ENCODE peak calls at places on chromosome 14, in nine cellular contexts. One of them, this sample, is unnamed.

GRCh38 chr14:22886500-22887259 is 3.7 kb downstream of the REM2 start:
- DNase-seq in A549: peak
- DNase-seq in lung: peak
- DNase-seq in stimulated activated CD8-positive, alpha-beta memory T cell treated with anti-CD3 and anti-CD28 coated beads, Interleukin-15, amount 100 ng/mL, for 24 hours: peak
- DNase-seq in activated CD4-positive, alpha-beta T cell treated with anti-CD3 and anti-CD28 coated beads for 4 hours: peak
- DNase-seq in DMS153: peak
- DNase-seq in astrocyte of the spinal cord: peak
- DNase-seq in Calu3: peak
- DNase-seq in nephron progenitor cell: peak
- DNase-seq in this sample: peak

GRCh38 chr14:37246427-37246829 is 48.7 kb downstream of the MIPOL1 start:
- DNase-seq in A549: peak
- DNase-seq in lung: no peak
- DNase-seq in stimulated activated CD8-positive, alpha-beta memory T cell treated with anti-CD3 and anti-CD28 coated beads, Interleukin-15, amount 100 ng/mL, for 24 hours: no peak
- DNase-seq in activated CD4-positive, alpha-beta T cell treated with anti-CD3 and anti-CD28 coated beads for 4 hours: no peak
- DNase-seq in DMS153: peak
- DNase-seq in astrocyte of the spinal cord: peak
- DNase-seq in Calu3: no peak
- DNase-seq in nephron progenitor cell: no peak
- DNase-seq in this sample: peak

GRCh38 chr14:104112113-104112505 is 26.3 kb upstream of the KIF26A start:
- DNase-seq in A549: no peak
- DNase-seq in lung: no peak
- DNase-seq in stimulated activated CD8-positive, alpha-beta memory T cell treated with anti-CD3 and anti-CD28 coated beads, Interleukin-15, amount 100 ng/mL, for 24 hours: no peak
- DNase-seq in activated CD4-positive, alpha-beta T cell treated with anti-CD3 and anti-CD28 coated beads for 4 hours: no peak
- DNase-seq in DMS153: no peak
- DNase-seq in astrocyte of the spinal cord: no peak
- DNase-seq in Calu3: no peak
- DNase-seq in nephron progenitor cell: no peak
- DNase-seq in this sample: no peak

GRCh38 chr14:100076630-100077029 is 11.4 kb downstream of the EVL start:
- DNase-seq in A549: no peak
- DNase-seq in lung: no peak
- DNase-seq in stimulated activated CD8-positive, alpha-beta memory T cell treated with anti-CD3 and anti-CD28 coated beads, Interleukin-15, amount 100 ng/mL, for 24 hours: no peak
- DNase-seq in activated CD4-positive, alpha-beta T cell treated with anti-CD3 and anti-CD28 coated beads for 4 hours: no peak
- DNase-seq in DMS153: no peak
- DNase-seq in astrocyte of the spinal cord: peak
- DNase-seq in Calu3: no peak
- DNase-seq in nephron progenitor cell: no peak
- DNase-seq in this sample: no peak

GRCh38 chr14:89371600-89371999 is 45.4 kb downstream of the FOXN3 start:
- DNase-seq in A549: no peak
- DNase-seq in lung: no peak
- DNase-seq in stimulated activated CD8-positive, alpha-beta memory T cell treated with anti-CD3 and anti-CD28 coated beads, Interleukin-15, amount 100 ng/mL, for 24 hours: no peak
- DNase-seq in activated CD4-positive, alpha-beta T cell treated with anti-CD3 and anti-CD28 coated beads for 4 hours: no peak
- DNase-seq in DMS153: no peak
- DNase-seq in astrocyte of the spinal cord: no peak
- DNase-seq in Calu3: no peak
- DNase-seq in nephron progenitor cell: no peak
- DNase-seq in this sample: no peak

GRCh38 chr14:60381909-60382308 is 104.0 kb downstream of the C14orf39 start:
- DNase-seq in A549: no peak
- DNase-seq in lung: no peak
- DNase-seq in stimulated activated CD8-positive, alpha-beta memory T cell treated with anti-CD3 and anti-CD28 coated beads, Interleukin-15, amount 100 ng/mL, for 24 hours: no peak
- DNase-seq in activated CD4-positive, alpha-beta T cell treated with anti-CD3 and anti-CD28 coated beads for 4 hours: no peak
- DNase-seq in DMS153: no peak
- DNase-seq in astrocyte of the spinal cord: no peak
- DNase-seq in Calu3: no peak
- DNase-seq in nephron progenitor cell: no peak
- DNase-seq in this sample: no peak

GRCh38 chr14:21136024-21136423 is 19.8 kb downstream of the OR5AU1 start:
- DNase-seq in A549: peak
- DNase-seq in lung: no peak
- DNase-seq in stimulated activated CD8-positive, alpha-beta memory T cell treated with anti-CD3 and anti-CD28 coated beads, Interleukin-15, amount 100 ng/mL, for 24 hours: no peak
- DNase-seq in activated CD4-positive, alpha-beta T cell treated with anti-CD3 and anti-CD28 coated beads for 4 hours: no peak
- DNase-seq in DMS153: peak
- DNase-seq in astrocyte of the spinal cord: peak
- DNase-seq in Calu3: no peak
- DNase-seq in nephron progenitor cell: no peak
- DNase-seq in this sample: peak

GRCh38 chr14:73834258-73834620 is 17.4 kb upstream of the PTGR2 start:
- DNase-seq in A549: no peak
- DNase-seq in lung: no peak
- DNase-seq in stimulated activated CD8-positive, alpha-beta memory T cell treated with anti-CD3 and anti-CD28 coated beads, Interleukin-15, amount 100 ng/mL, for 24 hours: no peak
- DNase-seq in activated CD4-positive, alpha-beta T cell treated with anti-CD3 and anti-CD28 coated beads for 4 hours: no peak
- DNase-seq in DMS153: no peak
- DNase-seq in astrocyte of the spinal cord: no peak
- DNase-seq in Calu3: no peak
- DNase-seq in nephron progenitor cell: no peak
- DNase-seq in this sample: no peak

GRCh38 chr14:34797747-34798583 is 77.2 kb downstream of the BAZ1A start:
- DNase-seq in A549: no peak
- DNase-seq in lung: no peak
- DNase-seq in stimulated activated CD8-positive, alpha-beta memory T cell treated with anti-CD3 and anti-CD28 coated beads, Interleukin-15, amount 100 ng/mL, for 24 hours: no peak
- DNase-seq in activated CD4-positive, alpha-beta T cell treated with anti-CD3 and anti-CD28 coated beads for 4 hours: no peak
- DNase-seq in DMS153: no peak
- DNase-seq in astrocyte of the spinal cord: no peak
- DNase-seq in Calu3: no peak
- DNase-seq in nephron progenitor cell: no peak
- DNase-seq in this sample: no peak

GRCh38 chr14:77912754-77913556 is 113.0 kb downstream of the ADCK1 start:
- DNase-seq in A549: no peak
- DNase-seq in lung: no peak
- DNase-seq in stimulated activated CD8-positive, alpha-beta memory T cell treated with anti-CD3 and anti-CD28 coated beads, Interleukin-15, amount 100 ng/mL, for 24 hours: no peak
- DNase-seq in activated CD4-positive, alpha-beta T cell treated with anti-CD3 and anti-CD28 coated beads for 4 hours: no peak
- DNase-seq in DMS153: no peak
- DNase-seq in astrocyte of the spinal cord: no peak
- DNase-seq in Calu3: no peak
- DNase-seq in nephron progenitor cell: no peak
- DNase-seq in this sample: no peak

GRCh38 chr14:67883717-67884116 is 64.1 kb downstream of the RAD51B start:
- DNase-seq in A549: peak
- DNase-seq in lung: no peak
- DNase-seq in stimulated activated CD8-positive, alpha-beta memory T cell treated with anti-CD3 and anti-CD28 coated beads, Interleukin-15, amount 100 ng/mL, for 24 hours: no peak
- DNase-seq in activated CD4-positive, alpha-beta T cell treated with anti-CD3 and anti-CD28 coated beads for 4 hours: no peak
- DNase-seq in DMS153: no peak
- DNase-seq in astrocyte of the spinal cord: peak
- DNase-seq in Calu3: no peak
- DNase-seq in nephron progenitor cell: no peak
- DNase-seq in this sample: peak

GRCh38 chr14:36666416-36667206 is 5.0 kb downstream of the PAX9 start:
- DNase-seq in A549: no peak
- DNase-seq in lung: no peak
- DNase-seq in stimulated activated CD8-positive, alpha-beta memory T cell treated with anti-CD3 and anti-CD28 coated beads, Interleukin-15, amount 100 ng/mL, for 24 hours: no peak
- DNase-seq in activated CD4-positive, alpha-beta T cell treated with anti-CD3 and anti-CD28 coated beads for 4 hours: no peak
- DNase-seq in DMS153: no peak
- DNase-seq in astrocyte of the spinal cord: no peak
- DNase-seq in Calu3: no peak
- DNase-seq in nephron progenitor cell: peak
- DNase-seq in this sample: no peak

GRCh38 chr14:46499521-46499920 is 152.1 kb downstream of the RPL10L start:
- DNase-seq in A549: no peak
- DNase-seq in lung: no peak
- DNase-seq in stimulated activated CD8-positive, alpha-beta memory T cell treated with anti-CD3 and anti-CD28 coated beads, Interleukin-15, amount 100 ng/mL, for 24 hours: no peak
- DNase-seq in activated CD4-positive, alpha-beta T cell treated with anti-CD3 and anti-CD28 coated beads for 4 hours: no peak
- DNase-seq in DMS153: no peak
- DNase-seq in astrocyte of the spinal cord: no peak
- DNase-seq in Calu3: no peak
- DNase-seq in nephron progenitor cell: no peak
- DNase-seq in this sample: no peak